ENCODE peak calls at places on chromosomes 4 and X, in four cellular contexts. F is GM19239, V is ACHN, S is OCI-LY7. L is an unnamed sample.

GRCh38 chr4:124199755-124200154 is 512.8 kb downstream of the ANKRD50 start:
- DNase-seq in S (no peak), V (no peak), F (no peak), L (no peak)

GRCh38 chr4:184437988-184438774 is 36.2 kb downstream of the IRF2 start:
- DNase-seq in V (no peak), S (peak; percentile 37), F (no peak), L (no peak)

GRCh38 chr4:119106036-119107000 is 29.3 kb upstream of the MYOZ2 start:
- DNase-seq in S (no peak), V (no peak), F (no peak), L (no peak)

GRCh38 chr4:86223472-86223871 is 136.4 kb downstream of the MAPK10 start:
- DNase-seq in F (peak; percentile 4), S (peak; percentile 34), V (peak; percentile 41), L (no peak)

GRCh38 chr4:95510145-95510544 is 38.6 kb downstream of the UNC5C start:
- DNase-seq in V (peak; percentile 17), F (no peak), S (peak; percentile 14), L (no peak)

GRCh38 chrX:19658030-19658429 is 142.7 kb upstream of the MAP3K15 start:
- DNase-seq in S (no peak), V (no peak), F (no peak), L (no peak)

GRCh38 chr4:107044170-107044569 is 8.1 kb upstream of the DKK2 start:
- DNase-seq in F (no peak), V (no peak), S (peak; percentile 1), L (no peak)

GRCh38 chr4:145782756-145783155 is 102.8 kb downstream of the C4orf51 start:
- DNase-seq in S (no peak), F (no peak), V (no peak), L (no peak)

GRCh38 chr4:8112036-8112576 is 46.5 kb downstream of the ABLIM2 start:
- DNase-seq in S (no peak), F (no peak), V (no peak), L (no peak)

GRCh38 chrX:3501833-3502535 is 155.5 kb upstream of the MXRA5 start:
- DNase-seq in V (no peak), S (no peak), F (no peak), L (no peak)

GRCh38 chr4:153887217-153887616 is 98.3 kb upstream of the SFRP2 start:
- DNase-seq in F (no peak), V (no peak), S (no peak), L (no peak)

L was measured in dorsolateral prefrontal cortex.